ENCODE peak calls at places on chromosomes 5 and 9, in five cellular contexts. F is aorta; M is stimulated activated CD4-positive, alpha-beta T cell treated with anti-CD3 and anti-CD28 coated beads, Interleukin-15, amount 100 ng/mL, for 1 hour; Y is NCI-H446 treated with DMSO at 0.1 percent for 48 hours; N is progenitor cell of endocrine pancreas. L is an unnamed sample.

GRCh38 chr5:154698681-154699275 is 56.4 kb upstream of the LARP1 start:
- DNase-seq in N (no peak), M (no peak), Y (no peak), F (no peak), L (no peak)

GRCh38 chr5:125261505-125262250 is 515.2 kb upstream of the ZNF608 start:
- DNase-seq in F (no peak), M (no peak), Y (no peak), N (no peak), L (no peak)

GRCh38 chr5:95549030-95549429 is 5.7 kb downstream of the SKIC3 start:
- DNase-seq in N (no peak), Y (no peak), F (no peak), M (no peak), L (no peak)

GRCh38 chr9:136091582-136092352 is 3.3 kb downstream of the NACC2 start:
- DNase-seq in F (no peak), N (no peak), Y (no peak), M (no peak), L (no peak)

GRCh38 chr5:176541338-176542134 is 4.3 kb upstream of the RNF44 start:
- DNase-seq in M (no peak), Y (no peak), F (peak), N (no peak), L (no peak)

GRCh38 chr5:167906209-167906853 is 385.1 kb upstream of the WWC1 start:
- DNase-seq in F (no peak), Y (no peak), M (no peak), N (no peak), L (no peak)

GRCh38 chr5:32144637-32145207 is 29.4 kb downstream of the GOLPH3 start:
- DNase-seq in F (no peak), M (no peak), N (no peak), Y (no peak), L (no peak)

GRCh38 chr9:136728548-136729123 is 14.1 kb downstream of the LCN10 start:
- DNase-seq in F (no peak), Y (no peak), N (no peak), M (no peak), L (no peak)

GRCh38 chr5:157801-158200 is 33.5 kb upstream of the LRRC14B start:
- DNase-seq in N (no peak), F (no peak), M (no peak), Y (no peak), L (no peak)

GRCh38 chr5:149869266-149869875 is 75.2 kb downstream of the PDE6A start:
- DNase-seq in N (no peak), F (no peak), Y (no peak), M (no peak), L (no peak)

GRCh38 chr5:55338810-55339243 is 31.0 kb downstream of the MTREX start:
- DNase-seq in M (peak), N (no peak), Y (no peak), F (peak), L (no peak)

GRCh38 chr5:109855056-109855455 is 165.3 kb downstream of the MAN2A1 start:
- DNase-seq in M (no peak), N (no peak), Y (no peak), F (no peak), L (no peak)

GRCh38 chr5:132055808-132056609 is 4.4 kb upstream of the IL3 start:
- DNase-seq in N (peak), M (no peak), Y (no peak), F (peak), L (no peak)

GRCh38 chr9:18703086-18703750 is 229.3 kb downstream of the ADAMTSL1 start:
- DNase-seq in M (no peak), Y (no peak), F (no peak), N (no peak), L (no peak)

GRCh38 chr9:4929917-4930316 is 55.2 kb upstream of the JAK2 start:
- DNase-seq in N (no peak), Y (no peak), F (no peak), M (no peak), L (no peak)

GRCh38 chr9:68711281-68711680 is 6.2 kb downstream of the PIP5K1B start:
- DNase-seq in F (no peak), Y (no peak), M (no peak), N (no peak), L (no peak)

GRCh38 chr5:138544171-138545134 is 1.4 kb upstream of the ETF1 start:
- DNase-seq in M (no peak), N (no peak), F (no peak), Y (no peak), L (no peak)

GRCh38 chr5:98581416-98581999 is 192.0 kb upstream of the RGMB start:
- DNase-seq in F (no peak), N (no peak), M (no peak), Y (no peak), L (peak)

GRCh38 chr5:73311291-73312110 is 137.1 kb downstream of the FOXD1 start:
- DNase-seq in N (no peak), Y (peak), F (peak), M (no peak), L (no peak)

GRCh38 chr9:28909526-28909925 is 1336.2 kb upstream of the C9orf72 start:
- DNase-seq in Y (no peak), F (no peak), N (no peak), M (no peak), L (no peak)

GRCh38 chr9:104982543-104982942 is 54.6 kb upstream of the ABCA1 start:
- DNase-seq in N (no peak), M (no peak), Y (no peak), F (no peak), L (no peak)

GRCh38 chr5:11609570-11610322 is 294.5 kb downstream of the CTNND2 start:
- DNase-seq in N (no peak), Y (no peak), M (no peak), F (no peak), L (no peak)

GRCh38 chr5:11596657-11597071 is 307.6 kb downstream of the CTNND2 start:
- DNase-seq in F (no peak), Y (no peak), N (peak), M (no peak), L (no peak)

GRCh38 chr5:158451203-158451982 is 592.4 kb upstream of the CLINT1 start:
- DNase-seq in Y (peak), M (no peak), N (no peak), F (peak), L (peak)

GRCh38 chr5:171365351-171365750 is 22.3 kb upstream of the NPM1 start:
- DNase-seq in M (no peak), Y (no peak), F (no peak), N (no peak), L (no peak)

GRCh38 chr9:93665566-93666278 is 89.3 kb downstream of the PHF2 start:
- DNase-seq in Y (no peak), N (no peak), M (no peak), F (peak), L (no peak)

GRCh38 chr9:33750307-33750838 is 45.0 kb upstream of the PRSS3 start:
- DNase-seq in N (no peak), M (no peak), Y (no peak), F (no peak), L (no peak)

GRCh38 chr5:132704875-132705274 is 31.1 kb downstream of the IL4 start:
- DNase-seq in M (no peak), F (no peak), N (no peak), Y (no peak), L (peak)

GRCh38 chr5:142011572-142012185 is 1.1 kb downstream of the GNPDA1 start:
- DNase-seq in M (no peak), N (no peak), Y (no peak), F (no peak), L (no peak)

GRCh38 chr5:16461782-16462181 is 3.8 kb downstream of the ZNF622 start:
- DNase-seq in M (no peak), N (no peak), Y (no peak), F (no peak), L (peak)

GRCh38 chr9:83473488-83473971 is 64.7 kb downstream of the FRMD3 start:
- DNase-seq in M (no peak), F (no peak), Y (no peak), N (no peak), L (no peak)

GRCh38 chr5:156380846-156381245 is 53.9 kb downstream of the SGCD start:
- DNase-seq in M (no peak), F (no peak), N (no peak), Y (no peak), L (no peak)

GRCh38 chr9:133915534-133916158 is 76.5 kb downstream of the VAV2 start:
- DNase-seq in Y (no peak), M (no peak), N (no peak), F (no peak), L (no peak)

GRCh38 chr5:83633285-83633684 is 87.4 kb downstream of the HAPLN1 start:
- DNase-seq in Y (no peak), M (no peak), F (no peak), N (no peak), L (no peak)

GRCh38 chr5:160926428-160926827 is 74.4 kb upstream of the ATP10B start:
- DNase-seq in F (no peak), N (no peak), M (no peak), Y (peak), L (no peak)

GRCh38 chr5:151664694-151665583 is 21.8 kb downstream of the SPARC start:
- DNase-seq in N (no peak), M (no peak), Y (no peak), F (peak), L (no peak)

GRCh38 chr5:158276692-158277091 is 417.7 kb upstream of the CLINT1 start:
- DNase-seq in M (no peak), N (no peak), F (no peak), Y (no peak), L (no peak)

L was measured in epithelial cell of proximal tubule.